ENCODE peak calls at places on chromosome 20, in six cellular contexts. U is psoas muscle, R is endodermal cell, K is fibroblast of lung, E is esophagus muscularis mucosa, I is left lung. O is an unnamed sample. For H3K4me1, the result is how much of the 10 kb centered on the place peaks cover.

GRCh38 chr20:58128635-58129625 is 99.5 kb downstream of the ANKRD60 start:
- DNase-seq in U (no peak), R (no peak), K (no peak), E (peak), I (no peak), O (no peak)

GRCh38 chr20:59835448-59836395 is 97.7 kb downstream of the SYCP2 start:
- DNase-seq in U (no peak), R (peak), K (peak), E (peak), I (no peak), O (no peak)

GRCh38 chr20:10433623-10434466 is at the start of gene MKKS:
- DNase-seq in U (peak), R (peak), K (peak), E (peak), I (peak), O (peak)

GRCh38 chr20:46013826-46014516 is 5.3 kb downstream of the MMP9 start:
- DNase-seq in U (no peak), R (peak), K (no peak), E (no peak), I (peak), O (peak)

GRCh38 chr20:4956200-4956810 is 45.0 kb downstream of the SLC23A2 start:
- DNase-seq in U (no peak), R (no peak), K (peak), E (no peak), I (no peak), O (no peak)

GRCh38 chr20:32924781-32925180 is 66.1 kb downstream of the EFCAB8 start:
- DNase-seq in U (no peak), R (no peak), K (no peak), E (no peak), I (no peak), O (no peak)

GRCh38 chr20:16806886-16807285 is 58.7 kb downstream of the OTOR start:
- DNase-seq in U (no peak), R (peak), K (peak), E (no peak), I (no peak), O (no peak)

GRCh38 chr20:32763202-32763999 is 1.2 kb downstream of the DNMT3B start:
- DNase-seq in U (no peak), R (peak), K (no peak), E (no peak), I (no peak), O (no peak)

GRCh38 chr20:46984391-46984790 is 89.7 kb downstream of the EYA2 start:
- DNase-seq in U (no peak), R (no peak), K (no peak), E (no peak), I (no peak), O (no peak)

GRCh38 chr20:35988910-35989463 is 20.6 kb downstream of the CNBD2 start:
- DNase-seq in U (no peak), R (no peak), K (peak), E (no peak), I (no peak), O (no peak)

GRCh38 chr20:10733122-10733521 is 59.3 kb upstream of the JAG1 start:
- DNase-seq in U (no peak), R (no peak), K (peak), E (no peak), I (no peak), O (no peak)

GRCh38 chr20:37379967-37380828 is 34.3 kb downstream of the SRC start:
- DNase-seq in U (peak), R (peak), K (peak), E (no peak), I (peak), O (no peak)

GRCh38 chr20:51712501-51713212 is 55.5 kb downstream of the ATP9A start:
- DNase-seq in U (no peak), R (peak), K (peak), E (no peak), I (no peak), O (no peak)

GRCh38 chr20:62637521-62638054 is 4.7 kb upstream of the SLCO4A1 start:
- DNase-seq in U (no peak), R (no peak), K (no peak), E (no peak), I (peak), O (no peak)

GRCh38 chr20:62637110-62637509 is 5.2 kb upstream of the SLCO4A1 start:
- DNase-seq in U (no peak), R (no peak), K (no peak), E (no peak), I (peak), O (no peak)

GRCh38 chr20:62635232-62635631 is 7.1 kb upstream of the SLCO4A1 start:
- DNase-seq in U (no peak), R (no peak), K (no peak), E (no peak), I (peak), O (no peak)

GRCh38 chr20:62635852-62636251 is 6.5 kb upstream of the SLCO4A1 start:
- DNase-seq in U (no peak), R (peak), K (no peak), E (no peak), I (peak), O (no peak)

DNA sequence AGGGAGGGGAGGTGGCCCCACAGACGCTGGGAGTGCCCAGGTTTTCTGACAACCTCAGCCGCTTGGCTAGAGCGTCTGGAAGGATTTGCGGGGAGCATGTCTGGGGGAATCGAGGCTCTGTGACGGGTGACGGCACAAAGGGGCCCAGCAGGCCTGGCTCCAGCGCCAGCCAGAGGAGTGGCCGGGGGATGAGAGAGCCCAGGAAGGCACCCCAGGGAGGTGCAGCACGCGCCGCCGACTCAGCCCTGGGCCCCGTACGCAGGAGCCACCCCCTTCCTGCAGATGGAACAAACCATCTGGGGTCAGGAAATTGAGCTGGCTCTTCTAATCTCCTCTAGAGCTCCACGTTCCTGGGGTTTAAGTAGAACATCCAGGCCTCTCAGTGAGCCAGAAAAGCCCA is 5.9 kb upstream of the SLCO4A1 start:
- DNase-seq in U (no peak), R (no peak), K (no peak), E (no peak), I (peak), O (no peak)
- H3K4me3 ChIP-seq in U (no peak), R (no peak), K (no peak), E (no peak), I (no peak), O (no peak)

DNA sequence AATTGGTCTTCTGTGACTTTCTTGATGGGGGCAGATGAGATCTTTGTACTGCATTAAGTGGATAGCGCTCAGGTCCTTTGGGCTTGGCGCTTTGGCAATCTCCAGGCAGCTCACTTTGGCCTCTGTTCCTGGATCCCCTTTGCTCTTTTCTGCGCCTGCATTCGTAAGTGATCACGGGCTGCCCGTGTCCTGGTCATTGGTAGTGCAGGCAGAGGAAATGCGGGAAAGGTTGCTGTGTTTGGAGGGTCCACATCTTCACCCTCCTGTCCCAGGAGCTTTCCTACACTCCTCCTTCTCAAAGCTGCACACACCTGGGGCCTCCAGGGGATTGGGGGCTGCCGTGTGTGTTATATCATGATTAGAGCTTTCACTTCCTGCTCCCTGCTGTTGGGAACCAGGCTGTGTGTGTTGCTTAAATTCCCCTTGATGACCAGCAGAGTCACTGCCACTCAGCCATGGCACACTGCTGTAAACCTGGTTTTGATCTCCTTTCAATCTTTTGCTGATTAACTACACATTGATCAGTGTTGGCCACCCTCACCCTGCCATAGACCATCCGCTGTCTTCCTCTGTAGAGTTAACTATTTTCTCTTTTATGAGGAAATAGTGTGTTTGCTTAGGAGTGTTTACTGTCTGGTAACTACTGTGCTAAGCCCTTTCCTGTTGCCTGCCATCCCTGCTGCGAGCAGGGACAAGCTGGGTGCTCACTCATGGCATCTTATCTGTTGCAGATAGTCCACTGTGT is 13.0 kb upstream of the SNHG17 start:
- DNase-seq in U (no peak), R (peak), K (no peak), E (no peak), I (no peak), O (no peak)
- TF ChIP-seq CTCF in U (no peak), R (peak), K (no peak), E (no peak), I (no peak), O (no peak)

GRCh38 chr20:48864738-48865318 is 37.0 kb upstream of the PREX1 start:
- DNase-seq in U (no peak), R (no peak), K (no peak), E (no peak), I (no peak), O (no peak)
- H3K4me1 ChIP-seq in U (under half), R (under half), K (under half), E (under half), I (under half), O (under half)

GRCh38 chr20:39049148-39049547 is 87.0 kb downstream of the DHX35 start:
- DNase-seq in U (no peak), R (peak), K (no peak), E (no peak), I (no peak), O (no peak)
- H3K4me3 ChIP-seq in U (no peak), R (no peak), K (no peak), E (peak), I (peak), O (no peak)

GRCh38 chr20:31260326-31260932 is 3.0 kb downstream of the DEFB115 start:
- DNase-seq in U (no peak), R (no peak), K (no peak), E (no peak), I (no peak), O (no peak)
- TF ChIP-seq CTCF in U (no peak), R (peak), K (no peak), E (no peak), I (peak), O (no peak)

GRCh38 chr20:50368813-50369224 is 141.4 kb upstream of the PTPN1 start:
- DNase-seq in U (no peak), R (no peak), K (peak), E (no peak), I (no peak), O (no peak)

GRCh38 chr20:50371878-50372769 is 138.1 kb upstream of the PTPN1 start:
- DNase-seq in U (no peak), R (no peak), K (no peak), E (no peak), I (no peak), O (no peak)

GRCh38 chr20:50369225-50370035 is 140.8 kb upstream of the PTPN1 start:
- DNase-seq in U (no peak), R (no peak), K (no peak), E (no peak), I (peak), O (no peak)

GRCh38 chr20:50368386-50368785 is 141.8 kb upstream of the PTPN1 start:
- DNase-seq in U (no peak), R (no peak), K (no peak), E (no peak), I (no peak), O (no peak)

GRCh38 chr20:50370036-50370566 is 140.1 kb upstream of the PTPN1 start:
- DNase-seq in U (no peak), R (no peak), K (no peak), E (no peak), I (no peak), O (no peak)
- H3K4me1 ChIP-seq in U (under half), R (under half), K (under half), E (under half), I (under half), O (under half)

GRCh38 chr20:6121504-6121903 is 1.3 kb downstream of the FERMT1 start:
- DNase-seq in U (no peak), R (no peak), K (no peak), E (peak), I (no peak), O (no peak)
- H3K4me3 ChIP-seq in U (no peak), R (no peak), K (no peak), E (no peak), I (no peak), O (no peak)

GRCh38 chr20:53656653-53657288 is 63.1 kb upstream of the ZNF217 start:
- DNase-seq in U (no peak), R (no peak), K (peak), E (no peak), I (no peak), O (no peak)
- TF ChIP-seq CTCF in U (no peak), R (no peak), K (no peak), E (no peak), I (no peak), O (no peak)

GRCh38 chr20:64039293-64040160 is 3.5 kb downstream of the C20orf204 start:
- DNase-seq in U (no peak), R (no peak), K (no peak), E (no peak), I (no peak), O (no peak)

GRCh38 chr20:64043768-64044167 is 5.7 kb downstream of the SOX18 start:
- DNase-seq in U (no peak), R (no peak), K (no peak), E (no peak), I (no peak), O (no peak)

GRCh38 chr20:64040231-64041039 is 4.5 kb downstream of the C20orf204 start:
- DNase-seq in U (no peak), R (no peak), K (no peak), E (no peak), I (no peak), O (no peak)

GRCh38 chr20:64041040-64041780 is 5.2 kb downstream of the C20orf204 start:
- DNase-seq in U (no peak), R (no peak), K (no peak), E (no peak), I (no peak), O (no peak)

DNA sequence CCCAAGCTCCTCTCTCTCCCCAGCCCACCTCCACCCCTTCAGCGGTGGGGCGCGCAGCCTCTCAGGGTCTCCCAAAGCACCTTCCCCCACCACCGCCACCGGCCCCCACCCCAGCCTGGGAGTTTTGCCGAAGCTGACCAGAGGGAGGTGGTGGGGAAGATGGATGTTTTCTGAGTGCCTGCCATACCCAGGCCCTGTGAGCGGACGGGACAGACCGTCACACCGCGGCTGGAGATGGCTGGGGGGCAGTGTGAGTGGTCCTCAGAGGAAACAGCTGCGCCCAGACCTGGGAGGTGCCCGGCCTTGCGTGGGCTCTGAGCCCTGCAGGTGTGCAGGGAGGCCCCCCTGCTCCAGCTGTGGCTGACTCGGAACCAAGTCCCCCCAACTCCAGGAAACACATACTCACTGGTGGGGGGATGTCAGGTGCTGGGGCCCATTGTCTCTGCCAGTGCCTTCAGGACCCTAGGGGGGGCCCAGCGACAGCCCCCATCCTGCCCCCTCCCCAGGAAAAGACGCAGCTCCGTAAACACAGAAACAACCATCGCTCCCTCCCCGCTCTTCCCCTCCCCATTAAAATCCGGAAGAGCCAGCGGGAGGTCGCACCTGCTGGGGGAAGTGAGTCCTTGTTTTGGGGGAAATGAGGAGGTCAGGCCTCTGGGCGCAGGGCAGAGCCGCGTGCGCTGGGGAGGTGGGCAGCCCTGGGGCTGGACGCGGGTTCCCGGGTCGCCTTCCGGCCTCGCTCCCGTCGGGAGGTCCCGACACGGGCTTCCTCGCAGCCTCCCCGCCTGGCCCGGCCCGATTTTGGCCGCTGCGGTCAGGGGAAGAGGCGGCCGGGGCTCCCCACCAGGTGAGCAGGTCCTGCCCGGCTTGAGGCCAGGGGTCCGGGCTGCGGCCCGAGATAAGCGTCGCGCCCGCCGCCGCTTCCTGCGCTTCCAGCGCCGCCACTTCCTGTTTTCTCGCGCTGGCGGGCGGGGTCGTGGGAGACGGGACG is 6.1 kb downstream of the C20orf204 start:
- DNase-seq in U (no peak), R (no peak), K (no peak), E (no peak), I (no peak), O (no peak)
- H3K4me1 ChIP-seq in U (under half), R (under half), K (under half), E (half or more), I (under half), O (under half)